ENCODE peak calls at places on chromosomes 5 and 9, in eight cellular contexts. B is endothelial cell, W is AG09319, L is fibroblast of lung, T is coronary artery, Q is RWPE1, E is HCT116, U is gastrocnemius medialis. X is an unnamed sample.
A peak's percentile ranks its signal among the peaks of the same experiment; 100 is the strongest.

GRCh38 chr5:24367211-24367610 is 277.6 kb downstream of the CDH10 start:
- DNase-seq in B (no peak), W (no peak), L (no peak), T (no peak), Q (no peak), E (no peak), U (no peak), X (no peak)

GRCh38 chr5:140632366-140633080 is 452 bp downstream of the CD14 start:
- DNase-seq in B (no peak), W (no peak), L (peak; percentile 65), T (peak; percentile 82), Q (no peak), E (no peak), U (peak; percentile 24), X (peak; percentile 52)

GRCh38 chr9:135778421-135778820 is 76.4 kb downstream of the KCNT1 start:
- DNase-seq in B (no peak), W (no peak), L (no peak), T (no peak), Q (no peak), E (no peak), U (no peak), X (no peak)

GRCh38 chr9:34125681-34126206 is 754 bp downstream of the DCAF12 start:
- DNase-seq in B (peak; percentile 18), W (no peak), L (peak; percentile 46), T (no peak), Q (peak; percentile 67), E (no peak), U (no peak), X (no peak)

GRCh38 chr9:84990416-84990815 is 320.9 kb downstream of the NTRK2 start:
- DNase-seq in B (no peak), W (no peak), L (peak; percentile 46), T (no peak), Q (peak; percentile 37), E (no peak), U (no peak), X (no peak)

GRCh38 chr9:131701789-131702337 is 38.0 kb downstream of the RAPGEF1 start:
- DNase-seq in B (no peak), W (no peak), L (peak; percentile 83), T (no peak), Q (no peak), E (no peak), U (no peak), X (no peak)

GRCh38 chr5:179292681-179293080 is 52.6 kb downstream of the ADAMTS2 start:
- DNase-seq in B (no peak), W (no peak), L (no peak), T (no peak), Q (no peak), E (no peak), U (no peak), X (no peak)

GRCh38 chr5:154966081-154966841 is 25.4 kb downstream of the MRPL22 start:
- DNase-seq in B (peak; percentile 29), W (no peak), L (no peak), T (no peak), Q (no peak), E (no peak), U (no peak), X (no peak)

GRCh38 chr9:89687216-89687615 is 82.4 kb downstream of the GADD45G start:
- DNase-seq in B (no peak), W (no peak), L (no peak), T (no peak), Q (no peak), E (no peak), U (no peak), X (no peak)

GRCh38 chr9:135567311-135567710 is 5.8 kb downstream of the PAEP start:
- DNase-seq in B (no peak), W (no peak), L (no peak), T (no peak), Q (no peak), E (no peak), U (no peak), X (no peak)

GRCh38 chr5:119301947-119302346 is 53.9 kb upstream of the TNFAIP8 start:
- DNase-seq in B (no peak), W (no peak), L (no peak), T (no peak), Q (no peak), E (no peak), U (no peak), X (no peak)

GRCh38 chr5:119304439-119304838 is 51.4 kb upstream of the TNFAIP8 start:
- DNase-seq in B (no peak), W (no peak), L (peak; percentile 45), T (no peak), Q (no peak), E (no peak), U (no peak), X (no peak)

GRCh38 chr5:119301210-119301609 is 54.6 kb upstream of the TNFAIP8 start:
- DNase-seq in B (no peak), W (no peak), L (no peak), T (no peak), Q (no peak), E (no peak), U (no peak), X (no peak)

GRCh38 chr5:119302449-119302848 is 53.4 kb upstream of the TNFAIP8 start:
- DNase-seq in B (no peak), W (no peak), L (no peak), T (no peak), Q (no peak), E (no peak), U (no peak), X (no peak)

GRCh38 chr5:119302916-119303897 is 52.6 kb upstream of the TNFAIP8 start:
- DNase-seq in B (no peak), W (peak; percentile 87), L (peak; percentile 99), T (no peak), Q (peak; percentile 71), E (no peak), U (no peak), X (no peak)
- TF ChIP-seq CTCF in B (no peak), W (no peak), L (no peak), T (no peak), Q (no peak), E (no peak), U (no peak), X (no peak)

DNA sequence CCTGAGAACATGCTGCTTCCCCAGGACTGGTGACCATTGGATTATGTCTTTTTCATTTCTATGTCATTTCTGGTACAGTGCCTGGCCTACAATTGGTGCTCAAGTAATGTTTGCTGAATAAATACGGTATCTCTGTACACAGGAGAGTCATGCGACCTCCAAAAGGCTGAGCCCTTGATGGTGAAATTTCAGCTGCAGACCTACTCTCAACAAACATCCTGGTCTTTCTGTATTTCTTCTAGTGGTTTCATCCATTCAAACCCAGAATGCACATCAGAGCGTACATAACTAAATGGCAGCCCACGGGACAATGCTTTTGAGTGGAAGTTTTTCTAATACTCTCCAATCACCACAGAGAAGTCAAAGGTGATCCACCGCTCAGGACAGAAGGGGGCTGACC is 62.6 kb upstream of the RPS23 start:
- DNase-seq in B (no peak), W (no peak), L (no peak), T (no peak), Q (no peak), E (no peak), U (no peak), X (no peak)
- TF ChIP-seq CTCF in B (no peak), W (no peak), L (no peak), T (no peak), Q (no peak), E (no peak), U (no peak), X (no peak)

DNA sequence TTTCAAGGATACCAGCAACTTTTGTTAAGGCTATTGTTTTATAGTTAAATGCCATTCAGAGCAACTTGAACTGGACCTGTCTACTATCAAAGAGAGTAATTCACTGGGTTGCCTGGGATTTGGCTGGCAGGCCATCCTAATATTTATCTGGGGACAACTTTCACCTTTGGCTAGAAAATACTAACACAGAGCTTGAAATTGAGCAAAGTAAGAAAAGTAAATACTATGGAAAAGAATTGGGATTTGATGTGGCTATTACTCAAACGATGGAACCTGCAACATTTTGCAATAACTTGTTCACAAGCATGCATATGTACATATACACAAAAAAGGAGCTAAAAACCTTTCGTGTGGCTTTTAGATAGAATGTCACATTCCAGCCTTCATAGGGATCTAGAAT is 191.3 kb downstream of the DENND1A start:
- DNase-seq in B (no peak), W (no peak), L (no peak), T (no peak), Q (no peak), E (no peak), U (no peak), X (no peak)
- TF ChIP-seq CTCF in B (no peak), W (no peak), L (no peak), T (no peak), Q (no peak), E (no peak), U (no peak), X (no peak)

GRCh38 chr9:124861342-124862229 is at the start of the genes ARPC5L and RPL35:
- DNase-seq in B (peak; percentile 95), W (peak; percentile 82), L (peak; percentile 92), T (peak; percentile 94), Q (peak; percentile 100), E (peak; percentile 83), U (peak; percentile 91), X (peak; percentile 94)
- TF ChIP-seq CTCF in B (peak; percentile 16), W (peak; percentile 23), L (no peak), T (no peak), Q (peak; percentile 51), E (no peak), U (no peak), X (no peak)

DNA sequence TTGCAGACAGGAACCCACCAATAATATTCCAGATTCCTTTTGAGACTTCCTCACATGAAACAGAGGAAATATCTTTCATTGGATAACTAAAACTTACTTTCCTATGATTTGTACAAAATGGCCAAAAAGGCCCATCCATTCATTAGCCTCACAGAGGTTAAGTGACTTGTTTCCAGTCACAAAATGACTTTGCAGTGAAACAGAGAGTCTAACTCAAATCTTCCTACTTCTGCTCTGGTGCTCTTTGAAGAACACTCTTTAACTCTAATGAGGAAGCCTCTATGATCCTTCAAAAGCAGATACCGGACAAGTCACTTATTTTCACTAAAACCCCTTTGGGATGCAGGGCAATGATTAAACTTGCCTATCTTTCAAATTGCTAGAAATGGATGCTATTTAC is 16.4 kb upstream of the MEF2C start:
- DNase-seq in B (no peak), W (no peak), L (no peak), T (no peak), Q (no peak), E (no peak), U (no peak), X (no peak)
- TF ChIP-seq CTCF in B (no peak), W (no peak), L (no peak), T (no peak), Q (no peak), E (no peak), U (no peak), X (no peak)

DNA sequence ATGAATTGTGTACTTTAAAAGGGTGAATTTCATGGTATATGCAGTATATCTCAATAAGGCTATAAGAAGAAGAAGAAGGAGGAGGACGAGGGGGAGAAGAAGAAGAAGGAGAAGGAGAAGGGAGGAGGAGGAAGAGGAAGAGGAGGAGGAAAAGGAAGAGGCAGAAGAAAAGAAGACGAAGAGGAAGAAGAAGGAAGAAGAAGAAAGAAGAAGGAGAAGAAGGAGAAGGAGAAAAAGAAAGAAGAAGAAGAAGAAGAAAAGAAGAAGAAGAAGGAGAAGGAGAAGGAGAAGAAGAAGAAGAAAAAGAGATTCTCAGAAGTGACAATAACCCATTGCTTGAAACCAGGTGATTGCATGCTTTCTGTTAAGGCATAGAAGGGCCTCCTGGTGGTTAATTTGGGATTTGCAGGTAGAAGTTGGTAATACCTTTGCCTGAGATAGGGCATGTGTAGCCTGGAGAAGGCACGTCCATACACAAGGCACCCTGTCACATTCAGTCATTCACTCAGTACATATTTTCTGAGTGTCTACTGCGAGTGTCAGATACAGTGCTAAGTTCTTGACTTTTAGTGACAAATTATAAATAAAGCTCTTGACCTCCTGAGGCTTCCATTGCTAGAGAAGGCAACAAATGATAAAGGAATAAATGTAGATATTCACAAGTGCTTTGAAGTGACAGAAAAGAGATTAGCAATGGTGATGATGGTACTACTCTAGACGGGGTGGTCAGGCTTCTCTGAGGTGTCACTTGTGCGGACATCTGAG is 231.3 kb downstream of the NPR3 start:
- DNase-seq in B (no peak), W (no peak), L (peak; percentile 11), T (no peak), Q (no peak), E (peak; percentile 55), U (no peak), X (no peak)
- TF ChIP-seq CTCF in B (peak; percentile 50), W (peak; percentile 6), L (peak; percentile 52), T (no peak), Q (no peak), E (peak; percentile 27), U (no peak), X (no peak)

X was measured in left ventricle myocardium inferior.